ENCODE peak calls at places on chromosomes 11 and 22, in five cellular contexts. F is SK-N-SH, I is GM12878, P is K562, J is HepG2. C is an unnamed sample.

GRCh38 chr11:105132716-105133511 is 6.7 kb downstream of the CARD18 start:
- DNase-seq in F (no peak), I (no peak), P (no peak), J (peak; percentile 6), C (no peak)

GRCh38 chr22:25726241-25726640 is 15.7 kb upstream of the MYO18B start:
- DNase-seq in F (no peak), I (no peak), P (peak; percentile 46), J (no peak), C (no peak)

GRCh38 chr22:39496131-39496838 is 5.8 kb upstream of the MIEF1 start:
- DNase-seq in F (peak; percentile 50), I (no peak), P (peak; percentile 85), J (peak; percentile 74), C (peak; percentile 89)

GRCh38 chr11:47524200-47524874 is 28.6 kb downstream of the CELF1 start:
- DNase-seq in F (peak; percentile 34), I (no peak), P (no peak), J (no peak), C (no peak)

GRCh38 chr22:31680764-31681624 is 19.0 kb upstream of the PISD start:
- DNase-seq in F (no peak), I (no peak), P (no peak), J (no peak), C (no peak)

GRCh38 chr11:57240757-57241156 is 3.7 kb upstream of the APLNR start:
- DNase-seq in F (peak; percentile 89), I (no peak), P (no peak), J (no peak), C (no peak)

GRCh38 chr22:30187726-30188407 is 58.7 kb downstream of the LIF start:
- DNase-seq in F (no peak), I (no peak), P (no peak), J (no peak), C (no peak)

GRCh38 chr11:119316017-119316728 is 757 bp downstream of the MCAM start:
- DNase-seq in F (peak; percentile 92), I (no peak), P (peak; percentile 28), J (no peak), C (no peak)

GRCh38 chr11:69545976-69546617 is 64.6 kb downstream of the LINC01488 start:
- DNase-seq in F (no peak), I (no peak), P (no peak), J (no peak), C (no peak)

GRCh38 chr11:62976109-62976508 is 8.7 kb downstream of the SLC22A6 start:
- DNase-seq in F (peak; percentile 48), I (no peak), P (peak; percentile 29), J (no peak), C (no peak)

GRCh38 chr22:37028692-37029674 is 9.4 kb downstream of the MPST start:
- DNase-seq in F (no peak), I (no peak), P (no peak), J (no peak), C (no peak)

GRCh38 chr11:133947298-133947905 is 9.4 kb downstream of the IGSF9B start:
- DNase-seq in F (peak; percentile 77), I (no peak), P (peak; percentile 10), J (peak; percentile 20), C (no peak)

GRCh38 chr22:29093501-29093921 is 20.7 kb downstream of the KREMEN1 start:
- DNase-seq in F (peak; percentile 65), I (no peak), P (no peak), J (no peak), C (no peak)

GRCh38 chr11:35765211-35765610 is 102.6 kb downstream of the TRIM44 start:
- DNase-seq in F (no peak), I (no peak), P (no peak), J (no peak), C (no peak)

GRCh38 chr11:110837535-110838127 is 125.4 kb upstream of the ARHGAP20 start:
- DNase-seq in F (no peak), I (no peak), P (peak; percentile 2), J (no peak), C (no peak)

GRCh38 chr22:25475554-25476022 is 88.9 kb upstream of the GRK3 start:
- DNase-seq in F (peak; percentile 49), I (no peak), P (no peak), J (no peak), C (no peak)

GRCh38 chr22:27918351-27919221 is 470 bp downstream of the PITPNB start:
- DNase-seq in F (peak; percentile 80), I (no peak), P (peak; percentile 66), J (peak; percentile 13), C (peak; percentile 16)

GRCh38 chr11:78187366-78188011 is 937 bp downstream of the KCTD21 start:
- DNase-seq in F (no peak), I (no peak), P (no peak), J (no peak), C (no peak)

GRCh38 chr11:36011574-36011973 is 67.7 kb downstream of the LDLRAD3 start:
- DNase-seq in F (no peak), I (no peak), P (no peak), J (no peak), C (no peak)

GRCh38 chr11:69451289-69451688 is 30.2 kb upstream of the LINC01488 start:
- DNase-seq in F (no peak), I (no peak), P (no peak), J (no peak), C (no peak)

GRCh38 chr22:23767303-23767672 is 484 bp downstream of the CHCHD10 start:
- DNase-seq in F (no peak), I (no peak), P (no peak), J (no peak), C (no peak)

GRCh38 chr11:19978668-19979518 is 181.4 kb downstream of the DBX1 start:
- DNase-seq in F (no peak), I (peak; percentile 40), P (peak; percentile 74), J (peak; percentile 88), C (no peak)

GRCh38 chr11:1832181-1832988 is 2.4 kb upstream of the SYT8 start:
- DNase-seq in F (peak; percentile 95), I (no peak), P (peak; percentile 51), J (no peak), C (peak; percentile 34)

GRCh38 chr11:96376796-96377195 is 12.9 kb downstream of the CCDC82 start:
- DNase-seq in F (no peak), I (no peak), P (no peak), J (no peak), C (no peak)

GRCh38 chr11:107567739-107568335 is 2.3 kb upstream of the ALKBH8 start:
- DNase-seq in F (peak; percentile 26), I (no peak), P (no peak), J (no peak), C (no peak)

GRCh38 chr11:7621554-7621953 is 51.7 kb downstream of the CYB5R2 start:
- DNase-seq in F (no peak), I (no peak), P (no peak), J (no peak), C (no peak)

GRCh38 chr11:67306769-67307544 is 3.6 kb downstream of the SSH3 start:
- DNase-seq in F (no peak), I (no peak), P (no peak), J (no peak), C (no peak)
- H3K4me3 ChIP-seq in F (no peak overlapping the region), I (no peak overlapping the region), P (no peak overlapping the region), J (no peak overlapping the region), C (no peak overlapping the region)

DNA sequence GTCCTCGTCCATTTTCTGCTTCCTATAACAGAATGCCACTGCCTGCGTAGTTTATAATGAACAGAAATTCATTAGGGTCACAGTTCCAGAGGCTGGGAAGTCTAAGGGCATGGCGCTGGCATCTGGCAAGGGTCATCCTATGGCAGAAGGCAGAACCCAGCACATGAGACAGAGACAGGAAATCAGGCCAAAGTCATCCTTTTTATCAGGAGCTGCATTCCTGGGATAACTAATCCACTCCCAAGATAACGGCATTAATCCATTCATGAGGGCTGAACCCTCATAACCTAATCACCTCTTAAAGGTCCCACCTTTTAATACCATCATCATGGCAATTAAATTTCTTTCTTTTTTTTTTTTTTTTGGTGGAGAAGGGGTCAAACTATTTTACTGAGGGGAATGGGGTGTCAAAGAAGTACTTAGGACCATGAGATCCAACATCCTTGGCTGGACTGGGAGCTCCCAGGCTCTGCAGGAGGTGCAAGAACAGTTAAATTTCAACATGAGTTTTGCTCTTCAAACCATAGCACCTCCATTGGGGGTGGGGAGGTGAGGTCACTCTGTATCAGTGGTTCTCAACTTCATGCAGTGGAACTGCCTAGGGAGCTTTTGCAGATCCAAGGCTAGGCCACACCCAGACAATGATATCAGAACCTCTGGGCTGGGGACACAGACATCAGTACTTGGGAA is 4.4 kb downstream of the TMEM109 start:
- DNase-seq in F (no peak), I (no peak), P (peak; percentile 64), J (no peak), C (no peak)
- TF ChIP-seq REST in F (no peak), I (no peak), P (no peak), J (no peak), C (no peak)

DNA sequence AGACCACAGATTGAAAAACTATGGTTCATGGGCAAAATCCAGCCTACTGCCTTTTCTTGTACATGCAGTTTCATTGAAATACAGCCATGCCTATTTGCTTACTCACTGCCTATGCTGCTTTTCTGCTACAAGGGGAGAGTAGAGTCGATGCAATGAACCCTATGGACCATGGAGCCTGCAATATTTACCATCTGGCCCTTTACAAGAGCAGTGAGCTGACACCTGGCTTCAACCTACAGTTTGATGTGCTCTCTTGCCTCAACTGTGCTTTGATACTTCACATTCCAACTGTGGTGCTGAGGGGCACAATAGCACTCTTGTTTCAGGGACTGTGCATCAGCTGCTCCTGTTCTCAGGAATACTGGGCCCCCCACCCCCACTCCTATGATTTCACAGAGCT is 239.5 kb upstream of the SORL1-AS1 start:
- DNase-seq in F (no peak), I (no peak), P (no peak), J (peak; percentile 84), C (no peak)
- TF ChIP-seq GABPA in F (no peak), I (no peak), P (no peak), J (no peak), C (no peak)

GRCh38 chr11:75337195-75337654 is 14.2 kb downstream of the ARRB1 start:
- DNase-seq in F (no peak), I (no peak), P (peak; percentile 59), J (no peak), C (peak; percentile 65)
- H3K4me3 ChIP-seq in F (no peak overlapping the region), I (no peak overlapping the region), P (no peak overlapping the region), J (no peak overlapping the region), C (no peak overlapping the region)

GRCh38 chr22:33480118-33480517 is 421.9 kb upstream of the SYN3 start:
- DNase-seq in F (no peak), I (no peak), P (no peak), J (no peak), C (no peak)

GRCh38 chr22:33474587-33474986 is 416.4 kb upstream of the SYN3 start:
- DNase-seq in F (no peak), I (no peak), P (no peak), J (no peak), C (no peak)

GRCh38 chr22:33477131-33478111 is 419.2 kb upstream of the SYN3 start:
- DNase-seq in F (no peak), I (no peak), P (no peak), J (no peak), C (no peak)

GRCh38 chr22:33476206-33476605 is 418.0 kb upstream of the SYN3 start:
- DNase-seq in F (no peak), I (no peak), P (no peak), J (peak; percentile 58), C (no peak)

DNA sequence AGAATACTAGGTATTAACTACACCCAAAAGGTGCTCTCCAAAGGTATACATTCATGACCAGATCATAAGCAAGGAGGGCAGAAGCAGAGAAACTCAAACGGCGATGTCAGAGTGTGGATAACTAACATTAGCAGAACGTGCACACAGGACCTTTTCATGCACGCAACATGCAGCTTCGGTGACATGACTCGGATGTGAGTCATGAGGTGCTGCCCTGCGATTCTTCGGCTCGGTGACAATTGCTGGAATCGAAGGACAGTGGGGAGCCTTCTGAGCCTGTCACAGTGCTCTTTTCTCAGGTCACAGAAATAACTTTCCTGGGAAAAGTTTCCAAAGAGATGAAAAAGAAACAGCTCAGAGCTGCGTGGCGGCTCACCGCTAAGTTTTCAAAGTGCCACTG is 418.5 kb upstream of the SYN3 start:
- DNase-seq in F (no peak), I (no peak), P (no peak), J (peak; percentile 61), C (no peak)
- TF ChIP-seq REST in F (no peak), I (no peak), P (no peak), J (no peak), C (no peak)

C was measured in HL-60.